ENCODE peak calls at places on chromosome 18, in eight cellular contexts. F is IMR-90, B is HCT116, C is neuronal stem cell, J is PC-3, I is MM.1S, H is sigmoid colon, T is hepatocyte. D is an unnamed sample.

GRCh38 chr18:74234326-74235171 is 57.2 kb downstream of the CYB5A start:
- DNase-seq in B (no peak), F (peak; percentile 69), I (no peak), C (no peak), H (peak; percentile 87), T (peak; percentile 86), J (peak; percentile 73), D (no peak)

GRCh38 chr18:75199327-75199726 is 9.6 kb downstream of the PTGR3 start:
- DNase-seq in J (no peak), T (no peak), F (peak; percentile 13), B (no peak), H (no peak), C (no peak), I (no peak), D (no peak)

GRCh38 chr18:59516356-59517155 is 157.5 kb upstream of the LMAN1 start:
- DNase-seq in J (peak; percentile 57), T (peak; percentile 86), B (no peak), F (peak; percentile 92), H (peak; percentile 79), C (peak; percentile 27), I (no peak), D (no peak)

GRCh38 chr18:61546598-61546997 is 213.4 kb downstream of the CDH20 start:
- DNase-seq in T (peak; percentile 24), B (peak; percentile 7), I (no peak), F (peak; percentile 86), H (no peak), J (peak; percentile 68), C (no peak), D (no peak)

GRCh38 chr18:48031011-48031480 is 100.6 kb upstream of the SMAD2 start:
- DNase-seq in T (peak; percentile 84), J (peak; percentile 59), I (peak; percentile 61), C (peak; percentile 54), H (peak; percentile 65), B (peak; percentile 51), F (peak; percentile 34), D (peak; percentile 55)

GRCh38 chr18:40355701-40356100 is 1599.3 kb upstream of the PIK3C3 start:
- DNase-seq in B (no peak), H (no peak), F (peak; percentile 64), J (peak; percentile 46), T (no peak), I (no peak), C (no peak), D (no peak)

GRCh38 chr18:75124551-75124950 is 84.4 kb downstream of the PTGR3 start:
- DNase-seq in F (no peak), B (no peak), I (no peak), T (no peak), C (no peak), H (no peak), J (no peak), D (no peak)

GRCh38 chr18:32576296-32576916 is 105.7 kb upstream of the GAREM1 start:
- DNase-seq in I (no peak), H (no peak), F (peak; percentile 5), J (peak; percentile 13), T (peak; percentile 60), B (no peak), C (peak; percentile 11), D (no peak)

GRCh38 chr18:22417496-22418188 is at the start of gene CTAGE1:
- DNase-seq in F (peak; percentile 65), J (no peak), C (no peak), H (no peak), I (no peak), B (no peak), T (no peak), D (no peak)

GRCh38 chr18:33676593-33676992 is 98.6 kb downstream of the ASXL3 start:
- DNase-seq in T (no peak), B (no peak), C (no peak), I (no peak), J (no peak), H (no peak), F (no peak), D (no peak)

GRCh38 chr18:39414009-39414700 is 1848.6 kb upstream of the CELF4 start:
- DNase-seq in C (no peak), F (peak; percentile 82), J (peak; percentile 58), I (peak; percentile 14), B (peak; percentile 41), T (peak; percentile 29), H (no peak), D (no peak)

GRCh38 chr18:79857082-79857661 is 59.4 kb downstream of the KCNG2 start:
- DNase-seq in T (no peak), H (no peak), J (no peak), I (no peak), B (no peak), F (peak; percentile 58), C (no peak), D (peak; percentile 58)

GRCh38 chr18:76959605-76960004 is 137.2 kb downstream of the ZNF236 start:
- DNase-seq in T (no peak), F (no peak), I (no peak), B (no peak), H (no peak), C (no peak), J (no peak), D (peak; percentile 40)

GRCh38 chr18:74534150-74534969 is at the start of gene CNDP1:
- DNase-seq in T (no peak), J (no peak), F (no peak), H (no peak), I (no peak), B (no peak), C (no peak), D (no peak)

GRCh38 chr18:58674159-58674558 is 2.9 kb downstream of the MALT1 start:
- DNase-seq in T (no peak), J (no peak), B (no peak), F (no peak), H (no peak), I (no peak), C (no peak), D (no peak)

GRCh38 chr18:9466911-9467310 is 8.4 kb upstream of the RALBP1 start:
- DNase-seq in T (no peak), B (no peak), I (no peak), F (no peak), C (no peak), H (no peak), J (no peak), D (no peak)

GRCh38 chr18:59141294-59142068 is 1.8 kb downstream of the SEC11C start:
- DNase-seq in B (no peak), I (peak; percentile 87), C (no peak), T (peak; percentile 15), H (no peak), J (no peak), F (no peak), D (no peak)

GRCh38 chr18:50638623-50639398 is 78.9 kb downstream of the MAPK4 start:
- DNase-seq in F (no peak), C (no peak), J (no peak), I (no peak), B (no peak), T (no peak), H (no peak), D (no peak)

GRCh38 chr18:57803119-57803969 is at the start of gene ATP8B1:
- DNase-seq in T (peak; percentile 93), H (peak; percentile 84), C (peak; percentile 47), B (peak; percentile 78), F (peak; percentile 73), I (no peak), J (peak; percentile 96), D (peak; percentile 90)

GRCh38 chr18:13680612-13681011 is 45.7 kb downstream of the FAM210A start:
- DNase-seq in J (no peak), F (no peak), I (no peak), T (peak; percentile 48), H (no peak), C (no peak), B (peak; percentile 29), D (no peak)

DNA sequence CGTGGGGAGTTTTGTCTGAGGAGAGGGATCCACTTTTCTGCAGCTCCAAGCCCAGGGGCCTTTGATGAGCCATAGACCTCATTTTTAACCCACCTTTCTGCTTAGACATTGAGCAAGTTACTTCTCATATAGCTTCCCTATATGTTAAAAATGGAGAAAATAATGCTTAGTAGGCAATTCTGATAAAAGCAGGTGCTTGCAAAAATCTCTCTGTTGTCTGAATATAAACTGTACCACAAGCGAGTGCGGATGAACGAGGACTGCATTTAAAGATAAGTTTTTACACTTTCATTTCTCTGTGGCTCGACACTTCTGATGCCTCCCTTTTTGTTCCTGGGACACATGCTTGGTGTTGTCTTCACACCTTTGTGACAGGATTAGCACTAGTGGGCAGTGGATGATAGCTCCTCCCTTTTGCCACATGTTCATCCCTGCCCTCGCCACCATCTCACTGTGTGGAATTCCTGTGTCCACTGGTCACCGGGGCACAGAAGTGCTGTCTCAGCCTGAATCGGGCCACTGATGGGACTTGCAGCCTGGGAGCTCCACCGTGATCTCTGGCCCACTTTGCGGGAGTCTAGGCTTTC is 1.6 kb downstream of the TYMS start:
- DNase-seq in H (no peak), B (no peak), C (no peak), F (no peak), I (peak; percentile 15), J (no peak), T (no peak), D (no peak)
- H3K4me3 ChIP-seq in H (peak overlapping the region; percentile 79), B (peak overlapping the region; percentile 85), C (peak overlapping the region; percentile 80), F (peak overlapping the region; percentile 90), I (peak overlapping the region; percentile 98), J (peak overlapping the region; percentile 94), T (no peak overlapping the region), D (no peak overlapping the region)

DNA sequence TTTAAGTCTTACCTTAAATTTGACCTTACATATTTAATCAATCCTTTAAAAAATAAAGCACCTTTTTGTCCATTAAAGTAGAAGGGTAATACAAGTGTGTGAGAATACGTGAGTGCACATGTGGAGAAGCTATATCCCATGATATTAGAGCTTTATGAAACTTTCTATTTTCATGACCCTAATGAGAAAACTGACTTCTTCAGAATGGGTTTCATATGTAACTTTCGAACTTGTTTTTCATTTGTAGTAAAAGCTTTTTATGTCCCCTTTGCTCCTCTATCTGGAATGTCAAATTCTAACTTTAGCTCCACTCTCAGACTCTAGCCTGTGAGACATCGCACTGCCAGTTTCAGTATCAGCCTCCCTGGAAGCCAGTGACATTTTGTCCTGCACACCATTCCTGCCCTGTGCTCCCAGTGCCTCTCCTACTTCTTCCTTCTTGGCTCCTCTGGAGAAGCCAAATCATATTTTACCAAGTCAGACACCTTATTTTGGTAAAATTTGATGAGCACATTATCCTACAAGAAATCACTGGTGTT is 42.0 kb downstream of the MAPRE2 start:
- DNase-seq in T (no peak), C (no peak), I (peak; percentile 58), J (no peak), H (no peak), B (no peak), F (no peak), D (no peak)
- H3K27ac ChIP-seq in T (no peak overlapping the region), C (no peak overlapping the region), I (no peak overlapping the region), J (no peak overlapping the region), H (no peak overlapping the region), B (no peak overlapping the region), F (no peak overlapping the region), D (no peak overlapping the region)

GRCh38 chr18:26252411-26252810 is 26.2 kb downstream of the TAF4B start:
- DNase-seq in J (no peak), F (no peak), I (no peak), C (no peak), T (no peak), H (no peak), B (no peak), D (no peak)
- H3K4me1 ChIP-seq in J (no peaks in the 10 kb centered on the region), F (no peaks in the 10 kb centered on the region), I (no peaks in the 10 kb centered on the region), C (no peaks in the 10 kb centered on the region), T (no peaks in the 10 kb centered on the region), H (no peaks in the 10 kb centered on the region), B (no peaks in the 10 kb centered on the region), D (no peaks in the 10 kb centered on the region)

GRCh38 chr18:12305930-12306629 is 2.0 kb upstream of the TUBB6 start:
- DNase-seq in I (no peak), B (no peak), C (no peak), H (no peak), J (no peak), F (peak; percentile 20), T (no peak), D (no peak)
- H3K4me3 ChIP-seq in I (no peak overlapping the region), B (no peak overlapping the region), C (peak overlapping the region; percentile 95), H (peak overlapping the region; percentile 100), J (no peak overlapping the region), F (peak overlapping the region; percentile 96), T (no peak overlapping the region), D (no peak overlapping the region)

GRCh38 chr18:303011-303410 is 35.2 kb upstream of the THOC1 start:
- DNase-seq in T (no peak), J (no peak), F (no peak), B (no peak), H (no peak), C (no peak), I (no peak), D (no peak)
- H3K27ac ChIP-seq in T (no peak overlapping the region), J (no peak overlapping the region), F (no peak overlapping the region), B (no peak overlapping the region), H (no peak overlapping the region), C (no peak overlapping the region), I (no peak overlapping the region), D (no peak overlapping the region)

D was measured in aorta.